ENCODE peak calls at places on chromosomes 11 and 22, in five cellular contexts. B is activated CD4-positive, alpha-beta T cell treated with anti-CD3 and anti-CD28 coated beads for 24 hours; A is amygdala; Z is K562; Y is fibroblast of lung. X is an unnamed sample.

GRCh38 chr11:126318642-126319373 is 14.9 kb downstream of the DCPS start:
- DNase-seq in B (no peak), A (no peak), Y (peak; percentile 97), Z (no peak), X (no peak)

GRCh38 chr11:10263929-10264328 is 30.1 kb downstream of the SBF2 start:
- DNase-seq in Z (no peak), Y (peak; percentile 89), A (no peak), B (no peak), X (no peak)

GRCh38 chr11:19697721-19698121 is 14.9 kb upstream of the NAV2 start:
- DNase-seq in Z (no peak), A (no peak), Y (no peak), B (no peak), X (no peak)

GRCh38 chr11:132139181-132139580 is 768.8 kb downstream of the NTM start:
- DNase-seq in B (no peak), A (no peak), Z (no peak), Y (no peak), X (no peak)

GRCh38 chr11:17642370-17642769 is 77.0 kb upstream of the MYOD1 start:
- DNase-seq in A (no peak), Y (peak; percentile 0), Z (no peak), B (no peak), X (no peak)

GRCh38 chr11:70141490-70142014 is 61.5 kb upstream of the FADD start:
- DNase-seq in A (no peak), Y (peak; percentile 29), B (no peak), Z (no peak), X (no peak)

GRCh38 chr11:82960000-82960778 is 58.7 kb downstream of the DDIAS start:
- DNase-seq in Y (no peak), A (no peak), B (no peak), Z (no peak), X (peak; percentile 41)

GRCh38 chr22:49010901-49011300 is 816.8 kb downstream of the BRD1 start:
- DNase-seq in Z (no peak), A (no peak), Y (no peak), B (no peak), X (no peak)

GRCh38 chr11:22680628-22681027 is 14.2 kb downstream of the GAS2 start:
- DNase-seq in Z (no peak), Y (no peak), A (no peak), B (no peak), X (no peak)

GRCh38 chr22:49738566-49738965 is 89.1 kb downstream of the BRD1 start:
- DNase-seq in A (no peak), Y (no peak), B (no peak), Z (no peak), X (no peak)

GRCh38 chr11:2655834-2656622 is 43.8 kb downstream of the KCNQ1OT1 start:
- DNase-seq in A (no peak), Z (no peak), Y (peak; percentile 89), B (no peak), X (no peak)

GRCh38 chr11:49424136-49424535 is 215.7 kb upstream of the FOLH1 start:
- DNase-seq in B (no peak), A (no peak), Y (no peak), Z (no peak), X (no peak)

GRCh38 chr11:86416494-86416893 is 41.8 kb downstream of the CCDC81 start:
- DNase-seq in Z (no peak), B (no peak), Y (no peak), A (no peak), X (no peak)